ENCODE peak calls at places on chromosomes 5 and 9, in seven cellular contexts. K is GM12878, U is HCT116, F is HepG2, O is SK-N-SH, D is K562, Y is H1. S is an unnamed sample.
A peak's percentile ranks its signal among the peaks of the same experiment; 100 is the strongest.

GRCh38 chr5:169243651-169244422 is 57.1 kb downstream of the SLIT3 start:
- DNase-seq in F (no peak), O (no peak), U (no peak), D (no peak), K (no peak), Y (no peak), S (no peak)

GRCh38 chr5:146009020-146009419 is 72.6 kb downstream of the SH3RF2 start:
- DNase-seq in K (no peak), O (no peak), F (no peak), U (no peak), Y (no peak), D (no peak), S (no peak)

GRCh38 chr5:166509085-166509484 is 1782.4 kb upstream of the WWC1 start:
- DNase-seq in Y (no peak), U (no peak), K (no peak), D (peak; percentile 3), O (no peak), F (no peak), S (no peak)

GRCh38 chr5:169826618-169827017 is 153.7 kb downstream of the INSYN2B start:
- DNase-seq in F (no peak), Y (no peak), K (no peak), D (peak; percentile 25), U (no peak), O (no peak), S (no peak)

GRCh38 chr9:134811673-134812668 is 68.6 kb upstream of the FCN2 start:
- DNase-seq in D (no peak), F (no peak), O (no peak), K (no peak), Y (no peak), U (no peak), S (no peak)

GRCh38 chr9:4716163-4716562 is 24.8 kb downstream of the AK3 start:
- DNase-seq in K (no peak), Y (no peak), U (no peak), O (no peak), D (no peak), F (no peak), S (no peak)

GRCh38 chr9:114114364-114114763 is 15.3 kb upstream of the KIF12 start:
- DNase-seq in Y (no peak), D (no peak), O (no peak), U (no peak), F (no peak), K (no peak), S (no peak)

GRCh38 chr5:140734354-140734753 is 34.1 kb downstream of the ZMAT2 start:
- DNase-seq in O (peak; percentile 12), F (peak; percentile 43), D (peak; percentile 69), Y (no peak), U (no peak), K (no peak), S (no peak)

GRCh38 chr5:135486679-135487395 is 34.7 kb upstream of the TIFAB start:
- DNase-seq in K (no peak), O (no peak), Y (no peak), F (no peak), U (no peak), D (no peak), S (no peak)

GRCh38 chr5:116759860-116760644 is 185.4 kb upstream of the SEMA6A start:
- DNase-seq in O (no peak), K (no peak), Y (no peak), F (peak; percentile 63), U (no peak), D (no peak), S (no peak)

GRCh38 chr5:111447099-111447498 is 65.2 kb downstream of the STARD4 start:
- DNase-seq in K (no peak), F (no peak), D (no peak), U (no peak), O (no peak), Y (no peak), S (no peak)

GRCh38 chr5:145824040-145824439 is 11.1 kb downstream of the PRELID2 start:
- DNase-seq in F (no peak), U (no peak), K (no peak), Y (no peak), D (no peak), O (no peak), S (no peak)

GRCh38 chr9:105357937-105358336 is 89.9 kb upstream of the FSD1L start:
- DNase-seq in O (no peak), K (peak; percentile 64), D (no peak), U (no peak), F (no peak), Y (no peak), S (no peak)

GRCh38 chr5:84383816-84384603 is 670 bp downstream of the EDIL3 start:
- DNase-seq in D (no peak), U (no peak), F (no peak), Y (peak; percentile 84), K (no peak), O (peak; percentile 51), S (no peak)

GRCh38 chr5:168226012-168226411 is 65.4 kb upstream of the WWC1 start:
- DNase-seq in D (no peak), F (no peak), O (no peak), Y (no peak), K (no peak), U (no peak), S (no peak)

GRCh38 chr5:180328296-180329137 is 24.6 kb downstream of the GFPT2 start:
- DNase-seq in K (peak; percentile 17), Y (peak; percentile 90), F (peak; percentile 74), O (peak; percentile 87), U (peak; percentile 74), D (peak; percentile 76), S (peak; percentile 63)

GRCh38 chr9:122380293-122380692 is 9.5 kb downstream of the PTGS1 start:
- DNase-seq in F (no peak), D (no peak), K (no peak), U (no peak), Y (no peak), O (no peak), S (no peak)

GRCh38 chr5:158952951-158953350 is 146.8 kb downstream of the EBF1 start:
- DNase-seq in O (no peak), F (no peak), U (no peak), Y (no peak), K (no peak), D (no peak), S (no peak)

GRCh38 chr9:133701321-133701980 is 36.7 kb downstream of the SARDH start:
- DNase-seq in U (no peak), Y (no peak), D (no peak), K (no peak), F (no peak), O (no peak), S (no peak)

GRCh38 chr9:127158995-127159801 is 36.8 kb upstream of the ANGPTL2 start:
- DNase-seq in O (peak; percentile 41), U (peak; percentile 35), D (peak; percentile 27), F (peak; percentile 76), Y (peak; percentile 66), K (no peak), S (peak; percentile 46)

GRCh38 chr9:75239176-75239575 is 150.9 kb downstream of the OSTF1 start:
- DNase-seq in Y (no peak), U (no peak), K (no peak), F (peak; percentile 42), O (no peak), D (no peak), S (no peak)

GRCh38 chr9:35237303-35237702 is 75.5 kb downstream of the UNC13B start:
- DNase-seq in O (no peak), Y (no peak), D (peak; percentile 21), F (no peak), K (no peak), U (no peak), S (no peak)

GRCh38 chr9:131578778-131579504 is 33.6 kb downstream of the PRRT1B start:
- DNase-seq in F (no peak), O (peak; percentile 56), K (peak; percentile 16), U (no peak), D (no peak), Y (no peak), S (no peak)

GRCh38 chr5:162209005-162209605 is 141.5 kb downstream of the GABRG2 start:
- DNase-seq in Y (peak; percentile 70), U (peak; percentile 24), D (no peak), K (peak; percentile 24), F (peak; percentile 25), O (peak; percentile 42), S (peak; percentile 2)

GRCh38 chr5:98639258-98639657 is 134.2 kb upstream of the RGMB start:
- DNase-seq in U (no peak), K (no peak), D (no peak), F (no peak), Y (no peak), O (no peak), S (no peak)

GRCh38 chr5:93580387-93581100 is 475 bp downstream of the NR2F1-AS1 start:
- DNase-seq in O (peak; percentile 60), F (no peak), D (no peak), K (no peak), Y (no peak), U (no peak), S (no peak)

GRCh38 chr5:15791859-15792258 is 291.9 kb downstream of the FBXL7 start:
- DNase-seq in Y (no peak), K (no peak), D (no peak), F (no peak), O (no peak), U (no peak), S (no peak)
- TF ChIP-seq SIN3A in Y (no peak), K (no peak), D (no peak), F (no peak), O (no peak), U (no peak), S (no peak)

DNA sequence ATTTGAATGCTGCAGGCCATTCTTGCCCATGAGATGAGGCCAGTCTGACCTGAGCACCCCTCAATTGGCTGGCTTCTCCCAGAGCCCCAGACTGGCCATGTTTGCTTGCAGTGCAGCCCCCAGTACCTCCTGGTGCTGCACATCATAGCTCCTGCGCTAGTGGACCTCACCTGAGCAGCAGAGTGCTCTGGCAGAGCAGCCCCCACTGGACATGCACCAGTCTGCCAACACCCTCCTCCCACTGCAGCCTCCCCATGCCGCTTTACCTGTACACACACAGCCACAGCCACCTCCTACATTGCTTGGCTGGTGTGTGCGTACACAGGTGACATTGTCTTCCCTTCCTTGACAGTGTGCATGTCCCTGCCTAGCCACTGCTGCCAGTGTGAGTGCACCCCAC is 940.2 kb downstream of the EFNA5 start:
- DNase-seq in D (no peak), K (no peak), O (no peak), Y (no peak), F (no peak), U (no peak), S (no peak)
- TF ChIP-seq POLR2AphosphoS5 in D (no peak), K (no peak), O (no peak), Y (no peak), F (no peak), U (no peak), S (no peak)

GRCh38 chr9:93262537-93263310 is 78.8 kb downstream of the WNK2 start:
- DNase-seq in K (no peak), U (no peak), Y (no peak), F (no peak), D (no peak), O (peak; percentile 22), S (no peak)
- TF ChIP-seq SIN3A in K (no peak), U (no peak), Y (no peak), F (no peak), D (no peak), O (no peak), S (no peak)

GRCh38 chr5:143129203-143129602 is 274.3 kb downstream of the NR3C1 start:
- DNase-seq in U (no peak), K (no peak), D (no peak), Y (no peak), O (no peak), F (no peak), S (no peak)
- TF ChIP-seq POLR2AphosphoS5 in U (no peak), K (no peak), D (no peak), Y (no peak), O (no peak), F (no peak), S (no peak)

GRCh38 chr5:82351754-82352145 is 73.6 kb upstream of the RPS23 start:
- DNase-seq in F (peak; percentile 73), O (peak; percentile 63), K (no peak), U (peak; percentile 61), D (peak; percentile 66), Y (no peak), S (peak; percentile 52)
- TF ChIP-seq SIN3A in F (no peak), O (no peak), K (no peak), U (no peak), D (no peak), Y (no peak), S (no peak)

S was measured in Panc1.